ENCODE peak calls at places on chromosomes 4 and X, in four cellular contexts. O is tibial nerve, C is fibroblast of lung, T is H1. Y is an unnamed sample.

GRCh38 chrX:2931612-2932011 is 2.5 kb upstream of the ARSD start:
- DNase-seq in T (peak; percentile 47), C (no peak), O (no peak), Y (no peak)

GRCh38 chrX:9373789-9374188 is 91.1 kb upstream of the TBL1X start:
- DNase-seq in O (no peak), T (no peak), C (no peak), Y (no peak)

GRCh38 chr4:20299515-20299914 is 47.8 kb downstream of the SLIT2 start:
- DNase-seq in C (peak; percentile 67), T (no peak), O (no peak), Y (no peak)

GRCh38 chr4:70651864-70652506 is 14.3 kb downstream of the JCHAIN start:
- DNase-seq in C (peak; percentile 66), O (no peak), T (peak; percentile 46), Y (no peak)

GRCh38 chr4:4994312-4995097 is 24.8 kb downstream of the CYTL1 start:
- DNase-seq in T (no peak), O (no peak), C (no peak), Y (no peak)

GRCh38 chrX:85114171-85114570 is 110.5 kb downstream of the APOOL start:
- DNase-seq in T (no peak), O (no peak), C (no peak), Y (no peak)

GRCh38 chr4:134201216-134202098 is at the start of gene PABPC4L:
- DNase-seq in O (peak; percentile 9), T (peak; percentile 74), C (peak; percentile 63), Y (peak; percentile 74)

GRCh38 chr4:100797356-100797755 is 279.5 kb upstream of the EMCN start:
- DNase-seq in C (no peak), T (no peak), O (no peak), Y (no peak)

GRCh38 chr4:14254252-14254651 is 626.7 kb upstream of the BOD1L1 start:
- DNase-seq in O (peak; percentile 53), T (peak; percentile 60), C (peak; percentile 10), Y (no peak)

GRCh38 chrX:137926090-137926489 is 360.2 kb downstream of the ZIC3 start:
- DNase-seq in O (no peak), C (no peak), T (no peak), Y (no peak)

GRCh38 chr4:45576275-45576674 is 547.6 kb downstream of the GABRG1 start:
- DNase-seq in O (no peak), C (no peak), T (no peak), Y (no peak)

DNA sequence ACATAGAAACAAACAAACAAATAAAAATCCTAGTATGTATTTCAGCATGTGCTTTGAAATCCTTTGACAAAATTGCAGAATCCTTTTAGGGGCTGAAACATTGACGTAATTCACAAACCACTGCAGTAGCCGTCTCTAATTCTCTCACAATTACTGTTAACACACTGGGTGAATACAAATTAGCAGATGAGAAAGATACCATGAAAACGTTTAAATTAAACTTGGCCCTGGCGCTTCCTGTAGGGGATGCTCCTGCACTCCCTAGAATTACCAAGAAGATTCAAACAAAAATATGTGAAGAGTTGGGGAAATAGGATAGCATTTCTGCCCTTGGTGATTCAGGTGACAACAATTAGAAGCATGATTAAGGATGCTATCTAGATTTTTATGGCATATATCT is 772.5 kb upstream of the PRKX start:
- DNase-seq in T (no peak), O (no peak), C (no peak), Y (no peak)
- TF ChIP-seq CTCF in T (no peak), O (no peak), C (no peak), Y (no peak)

DNA sequence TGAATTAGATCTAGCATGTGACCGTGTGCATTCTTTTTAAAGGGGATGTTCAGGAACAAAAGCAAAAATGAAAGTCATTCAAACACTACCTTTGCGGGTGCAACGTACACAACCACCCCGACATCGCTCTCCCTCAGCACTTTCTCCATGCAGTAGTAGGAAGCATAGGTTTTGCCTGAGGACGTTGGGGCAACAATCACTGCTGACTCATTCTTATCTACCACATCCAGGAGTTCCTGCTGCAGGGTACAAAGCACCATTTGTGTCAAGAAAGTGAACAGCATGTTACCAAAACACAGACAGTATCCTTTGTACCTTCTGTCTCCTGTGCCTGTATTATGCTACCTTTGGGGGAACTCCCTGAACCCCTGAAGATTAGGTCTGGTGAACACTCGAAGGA is 58.6 kb downstream of the DDX60L start:
- DNase-seq in C (peak; percentile 4), O (no peak), T (no peak), Y (no peak)
- H3K27ac ChIP-seq in C (no peak overlapping the region), O (no peak overlapping the region), T (no peak overlapping the region), Y (no peak overlapping the region)

GRCh38 chrX:129116651-129117050 is 406.6 kb downstream of the SMARCA1 start:
- DNase-seq in T (no peak), O (no peak), C (no peak), Y (no peak)

GRCh38 chrX:129115935-129116334 is 407.4 kb downstream of the SMARCA1 start:
- DNase-seq in C (no peak), O (no peak), T (no peak), Y (no peak)

DNA sequence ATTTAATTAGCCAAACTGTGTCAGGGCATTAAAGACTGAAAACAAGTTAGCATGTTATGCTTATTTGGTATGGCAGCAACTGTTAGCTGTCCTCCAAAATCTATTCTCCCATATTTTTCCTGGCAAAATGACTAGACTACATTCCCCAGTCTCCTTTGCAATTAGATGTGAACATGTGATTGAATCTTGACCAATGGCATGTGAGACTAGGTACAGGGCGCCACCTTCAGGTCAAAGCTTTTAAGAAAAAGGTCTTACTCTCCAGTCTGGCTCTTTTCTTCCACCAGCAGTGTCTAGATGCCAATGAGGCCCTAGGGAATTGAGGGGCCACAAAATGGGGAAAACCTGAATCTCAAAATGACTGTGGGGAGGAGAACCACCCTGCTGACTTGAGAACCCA is 408.2 kb downstream of the SMARCA1 start:
- DNase-seq in O (no peak), C (peak; percentile 0), T (peak; percentile 60), Y (no peak)
- TF ChIP-seq CTCF in O (no peak), C (no peak), T (peak; percentile 31), Y (no peak)

GRCh38 chrX:154366666-154367055 is 7.8 kb downstream of the FLNA start:
- DNase-seq in T (no peak), C (peak; percentile 50), O (no peak), Y (no peak)

GRCh38 chrX:154369453-154370299 is 4.8 kb downstream of the FLNA start:
- DNase-seq in T (peak; percentile 65), C (peak; percentile 98), O (peak; percentile 61), Y (peak; percentile 92)

GRCh38 chrX:154365997-154366665 is 8.3 kb downstream of the FLNA start:
- DNase-seq in O (no peak), C (no peak), T (no peak), Y (no peak)

GRCh38 chrX:154368630-154369452 is 5.6 kb downstream of the FLNA start:
- DNase-seq in O (peak; percentile 69), C (peak; percentile 95), T (no peak), Y (peak; percentile 89)

DNA sequence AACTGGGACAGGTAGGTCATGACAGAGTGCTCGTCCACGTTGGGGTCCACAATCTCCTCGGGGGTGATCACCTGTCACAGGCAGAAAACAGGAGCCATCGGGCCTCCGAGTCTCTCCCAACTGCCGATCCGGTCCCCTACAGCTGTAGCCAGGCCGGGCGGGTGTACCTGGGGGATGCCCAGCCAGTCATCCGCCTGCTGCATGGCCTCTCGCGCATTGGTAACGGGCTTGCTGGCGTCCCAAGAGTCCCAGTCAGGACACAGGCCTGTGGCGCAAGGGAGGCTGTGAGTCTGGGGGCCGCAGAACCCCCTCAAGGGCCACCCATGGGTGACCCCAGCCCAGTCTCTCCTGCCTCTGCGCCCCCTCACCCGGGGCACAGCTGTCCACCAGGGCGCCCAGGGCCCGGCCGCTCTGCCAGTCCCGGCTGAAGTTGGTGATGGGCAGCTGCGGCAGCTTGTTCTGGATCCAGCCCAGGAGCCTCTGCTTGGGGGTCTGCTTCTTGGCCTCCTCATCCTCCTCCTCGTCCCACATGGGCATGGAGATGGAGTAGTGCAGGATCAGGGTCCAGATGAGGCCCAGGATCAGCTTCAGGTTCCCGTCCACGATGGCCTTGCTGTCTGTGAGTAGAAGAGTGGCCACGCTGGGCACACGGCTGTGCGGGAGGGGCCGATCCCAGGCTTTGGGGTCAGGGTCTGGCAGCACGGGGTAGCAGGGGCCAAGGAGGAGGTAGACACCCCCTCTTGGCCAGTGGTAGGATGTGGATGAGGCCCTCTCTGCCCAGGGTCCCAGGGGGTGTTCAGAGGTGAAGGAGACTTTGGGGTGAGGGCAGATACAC is 6.7 kb downstream of the FLNA start:
- DNase-seq in C (no peak), T (no peak), O (no peak), Y (no peak)
- H3K27ac ChIP-seq in C (peak overlapping the region; percentile 92), T (no peak overlapping the region), O (peak overlapping the region; percentile 92), Y (peak overlapping the region; percentile 99)

Y was measured in coronary artery.